ENCODE peak calls at places on chromosomes 2 and 18, in five cellular contexts. A, N, E, C and I are unnamed samples.

GRCh38 chr2:20409039-20409438 is 37.8 kb upstream of the RHOB start:
- DNase-seq in A (no peak), N (no peak), C (no peak), E (no peak), I (no peak)

GRCh38 chr2:9206991-9207640 is 504 bp downstream of the ASAP2 start:
- DNase-seq in C (no peak), N (peak), E (peak), A (no peak), I (peak)

GRCh38 chr2:218322756-218323525 is 30.6 kb upstream of the TMBIM1 start:
- DNase-seq in C (peak), N (peak), E (peak), A (peak), I (peak)

GRCh38 chr2:142974288-142975024 is 97.0 kb downstream of the KYNU start:
- DNase-seq in E (no peak), N (peak), A (no peak), C (no peak), I (no peak)

GRCh38 chr2:212815453-212815852 is 276.9 kb upstream of the ERBB4 start:
- DNase-seq in E (no peak), A (no peak), N (no peak), C (no peak), I (no peak)

GRCh38 chr2:202780514-202781021 is 91.0 kb downstream of the ICA1L start:
- DNase-seq in N (peak), E (no peak), A (no peak), C (no peak), I (no peak)

GRCh38 chr18:49249523-49249922 is 210.9 kb downstream of the DYM start:
- DNase-seq in N (peak), A (no peak), C (no peak), E (no peak), I (no peak)

GRCh38 chr2:200417389-200417788 is 92.5 kb downstream of the KCTD18 start:
- DNase-seq in E (no peak), N (no peak), C (no peak), A (no peak), I (no peak)

GRCh38 chr2:199463000-199463692 is 5.4 kb upstream of the SATB2 start:
- DNase-seq in A (peak), C (peak), N (peak), E (peak), I (no peak)

GRCh38 chr2:38315707-38316333 is 61.3 kb downstream of the ATL2 start:
- DNase-seq in E (no peak), C (peak), A (peak), N (peak), I (peak)

GRCh38 chr2:222897898-222898297 is 37.1 kb downstream of the ACSL3 start:
- DNase-seq in C (no peak), N (no peak), E (no peak), A (no peak), I (no peak)

GRCh38 chr2:44560352-44560751 is 198.6 kb downstream of the CAMKMT start:
- DNase-seq in N (peak), A (no peak), C (no peak), E (peak), I (no peak)

GRCh38 chr2:70851704-70852103 is 16.1 kb upstream of the CD207 start:
- DNase-seq in N (peak), E (no peak), C (no peak), A (no peak), I (no peak)

GRCh38 chr2:26848336-26849055 is 564 bp downstream of the DPYSL5 start:
- DNase-seq in N (no peak), E (peak), C (no peak), A (no peak), I (no peak)

GRCh38 chr2:216664593-216665034 is 30.7 kb downstream of the IGFBP5 start:
- DNase-seq in N (peak), C (no peak), A (no peak), E (peak), I (no peak)

GRCh38 chr2:104852161-104852689 is 1.7 kb upstream of the POU3F3 start:
- DNase-seq in E (no peak), C (no peak), N (no peak), A (no peak), I (no peak)